ENCODE peak calls at places on chromosome 22, in four cellular contexts. G, I, A and V are unnamed samples.

GRCh38 chr22:30821381-30821780 is 126.7 kb downstream of the OSBP2 start:
- DNase-seq in G (no peak), I (no peak), A (no peak), V (no peak)

GRCh38 chr22:28935140-28935539 is 51.8 kb downstream of the ZNRF3 start:
- DNase-seq in G (no peak), I (no peak), A (no peak), V (no peak)

GRCh38 chr22:48885919-48886305 is 941.8 kb downstream of the BRD1 start:
- DNase-seq in G (no peak), I (no peak), A (no peak), V (no peak)

GRCh38 chr22:32378703-32379272 is 21.1 kb downstream of the RFPL3 start:
- DNase-seq in G (no peak), I (peak; percentile 29), A (peak; percentile 45), V (no peak)

GRCh38 chr22:38098410-38099249 is 11.9 kb downstream of the BAIAP2L2 start:
- DNase-seq in G (peak; percentile 27), I (peak; percentile 16), A (no peak), V (no peak)

GRCh38 chr22:47943729-47944700 is 1181.6 kb downstream of the TBC1D22A start:
- DNase-seq in G (no peak), I (no peak), A (no peak), V (no peak)

GRCh38 chr22:24120029-24120428 is 61.3 kb upstream of the SUSD2 start:
- DNase-seq in G (no peak), I (no peak), A (peak; percentile 32), V (no peak)

GRCh38 chr22:27988704-27989103 is 69.6 kb upstream of the PITPNB start:
- DNase-seq in G (no peak), I (no peak), A (no peak), V (no peak)

GRCh38 chr22:32079110-32080089 is 36.3 kb downstream of the SLC5A1 start:
- DNase-seq in G (peak; percentile 10), I (peak; percentile 67), A (peak; percentile 37), V (peak; percentile 52)

GRCh38 chr22:29331213-29331612 is 15.7 kb upstream of the RASL10A start:
- DNase-seq in G (no peak), I (no peak), A (no peak), V (no peak)

GRCh38 chr22:33070600-33070999 is 12.4 kb upstream of the SYN3 start:
- DNase-seq in G (no peak), I (no peak), A (no peak), V (no peak)

GRCh38 chr22:29204617-29205183 is 996 bp upstream of the EMID1 start:
- DNase-seq in G (no peak), I (no peak), A (no peak), V (no peak)

DNA sequence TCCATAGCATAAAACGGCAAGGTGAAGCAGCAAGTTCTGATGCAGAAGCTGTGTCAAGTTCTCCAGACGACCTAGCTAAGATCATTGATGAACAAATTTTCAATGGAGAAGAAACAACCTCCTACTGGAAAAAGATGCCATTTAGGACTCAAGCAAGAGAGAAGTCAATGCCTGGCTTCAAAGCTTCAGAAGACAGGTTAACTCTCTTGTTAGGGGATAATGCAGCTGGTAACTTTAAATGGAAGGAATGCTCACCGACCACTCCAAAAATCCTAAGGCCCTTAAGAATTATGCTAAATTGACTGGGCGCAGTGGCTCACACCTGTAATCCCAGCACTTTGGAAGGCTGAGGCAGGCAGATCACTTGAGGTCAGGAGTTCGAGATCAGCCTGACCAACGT is 31.3 kb downstream of the CLTCL1 start:
- DNase-seq in G (no peak), I (no peak), A (no peak), V (no peak)
- H3K4me3 ChIP-seq in G (no peak overlapping the region), I (no peak overlapping the region), A (no peak overlapping the region), V (no peak overlapping the region)

DNA sequence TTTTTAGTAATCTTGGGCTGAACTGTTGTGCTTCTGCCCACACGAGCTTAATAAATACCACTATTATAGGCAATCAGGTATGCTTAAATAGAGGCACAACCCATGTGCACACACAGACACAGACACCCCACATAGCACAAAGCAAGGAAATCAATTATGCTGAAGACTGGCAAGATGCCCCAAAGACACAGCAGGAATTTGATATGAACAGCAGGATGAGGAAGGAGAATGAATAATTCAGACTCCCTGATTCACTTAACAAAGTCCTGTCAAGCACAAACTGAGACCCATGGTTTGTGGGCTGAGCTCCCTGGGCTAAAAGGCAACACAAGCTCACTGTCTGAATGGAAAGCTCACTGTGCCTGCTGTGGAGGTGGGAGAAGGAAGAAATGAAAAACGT is 42.5 kb downstream of the RBFOX2 start:
- DNase-seq in G (no peak), I (peak; percentile 21), A (no peak), V (peak; percentile 77)
- TF ChIP-seq CTCF in G (no peak), I (no peak), A (no peak), V (no peak)

DNA sequence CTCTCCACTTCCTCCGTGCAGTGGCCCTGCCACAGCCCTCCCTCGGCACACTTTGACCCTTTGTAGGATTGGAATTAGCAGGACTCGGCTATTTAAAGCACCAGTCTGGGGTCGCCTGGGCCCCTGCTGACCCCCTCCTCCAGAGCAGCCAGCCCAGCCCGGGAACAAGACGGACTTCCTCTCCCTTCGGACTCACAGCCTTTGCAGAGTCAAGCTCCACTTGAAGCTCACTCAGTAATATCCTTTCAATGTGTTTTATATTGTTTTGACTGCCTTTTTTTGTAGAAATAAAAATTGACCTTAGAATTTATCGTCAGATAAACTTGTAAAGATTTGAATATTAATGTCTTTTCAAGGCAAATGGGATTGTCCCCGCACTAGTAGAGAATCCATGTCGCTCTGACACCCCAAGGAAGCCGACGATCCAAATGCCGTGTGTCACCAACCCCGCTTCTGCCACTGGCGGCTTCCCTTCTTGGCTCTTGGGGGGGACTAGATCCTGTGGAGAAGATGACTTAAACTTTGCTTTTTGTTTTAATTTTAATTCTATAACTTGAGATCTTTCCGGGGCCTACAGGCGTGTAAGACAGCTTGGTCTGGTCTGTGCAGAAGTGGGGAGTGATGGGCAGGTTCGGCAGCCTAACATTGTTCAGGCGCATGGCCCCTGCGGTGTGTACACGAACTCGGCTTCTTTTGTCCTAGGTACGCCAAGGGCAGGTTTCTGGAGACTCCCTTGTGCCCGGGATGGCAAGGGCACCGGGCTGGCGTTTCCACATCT is 7.0 kb downstream of the YDJC start:
- DNase-seq in G (no peak), I (no peak), A (peak; percentile 25), V (no peak)
- H3K4me3 ChIP-seq in G (no peak overlapping the region), I (no peak overlapping the region), A (no peak overlapping the region), V (no peak overlapping the region)

DNA sequence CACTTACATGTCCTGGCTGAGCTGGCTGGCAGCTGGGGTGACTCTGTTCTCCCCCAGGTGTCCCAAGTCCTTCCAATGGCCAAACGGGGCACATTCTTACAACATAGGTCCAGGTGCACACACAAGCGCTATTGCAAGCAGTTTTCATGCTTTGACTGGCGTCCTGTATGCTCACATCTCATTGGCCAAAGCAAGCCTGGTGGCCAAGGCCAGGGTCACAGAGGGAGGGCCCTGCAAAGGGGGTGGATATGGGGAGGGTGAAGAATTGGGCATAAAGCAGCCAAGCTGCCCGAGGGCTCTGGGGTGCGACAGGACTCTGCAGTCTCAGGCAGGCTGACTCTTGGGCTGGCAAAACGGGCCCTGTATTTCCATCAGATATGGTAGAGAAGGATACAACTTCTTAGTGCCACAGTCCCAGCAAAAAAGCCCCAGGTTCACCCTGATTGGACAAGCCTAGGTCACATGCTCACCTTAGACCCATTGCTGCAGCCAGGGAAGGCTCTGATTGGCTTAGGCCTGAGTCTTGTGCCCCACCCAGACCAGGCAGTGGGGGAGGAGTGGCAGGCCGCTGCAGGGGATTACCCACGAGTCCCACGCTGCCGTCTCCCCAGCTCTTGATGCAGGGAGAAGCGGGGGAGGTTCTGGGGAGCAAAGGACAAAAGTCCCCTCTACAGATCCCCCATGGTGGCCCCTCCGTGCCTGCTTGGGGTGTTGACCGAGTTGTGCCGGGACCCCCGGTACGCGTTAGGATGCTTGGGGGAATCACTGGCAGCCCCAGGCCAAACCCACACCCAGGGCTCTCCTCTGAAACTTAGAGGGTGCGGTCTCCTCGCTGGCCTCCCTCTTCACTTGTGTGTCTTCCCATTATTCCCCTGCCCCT is 110.8 kb downstream of the ARHGAP8 start:
- DNase-seq in G (no peak), I (no peak), A (no peak), V (no peak)
- TF ChIP-seq CTCF in G (no peak), I (no peak), A (no peak), V (no peak)